ENCODE peak calls at places on chromosomes 11 and 22, in seven cellular contexts. J, P, Q, A, V, K and Y are unnamed samples.

GRCh38 chr11:119315139-119316016 is 1.6 kb downstream of the MCAM start:
- DNase-seq in J (no peak), P (no peak), Q (peak), A (peak), V (peak), K (no peak), Y (peak)

GRCh38 chr11:64621283-64622019 is 30.4 kb downstream of the SLC22A12 start:
- DNase-seq in J (no peak), P (no peak), Q (no peak), A (no peak), V (no peak), K (no peak), Y (no peak)

GRCh38 chr11:14499178-14499559 is 442 bp downstream of the COPB1 start:
- DNase-seq in J (peak), P (no peak), Q (peak), A (no peak), V (peak), K (peak), Y (peak)

GRCh38 chr11:119403021-119403420 is 20.0 kb downstream of the THY1 start:
- DNase-seq in J (no peak), P (no peak), Q (no peak), A (no peak), V (no peak), K (no peak), Y (no peak)

GRCh38 chr11:70660059-70660888 is 261.9 kb downstream of the CTTN start:
- DNase-seq in J (no peak), P (no peak), Q (no peak), A (no peak), V (no peak), K (no peak), Y (no peak)

GRCh38 chr11:26677566-26677965 is 44.3 kb downstream of the SLC5A12 start:
- DNase-seq in J (no peak), P (no peak), Q (no peak), A (no peak), V (no peak), K (no peak), Y (no peak)

GRCh38 chr11:104306862-104307474 is 143.0 kb upstream of the PDGFD start:
- DNase-seq in J (no peak), P (no peak), Q (no peak), A (no peak), V (no peak), K (no peak), Y (no peak)

GRCh38 chr22:24536089-24536488 is 18.8 kb downstream of the GUCD1 start:
- DNase-seq in J (no peak), P (no peak), Q (no peak), A (no peak), V (no peak), K (no peak), Y (no peak)